ENCODE peak calls at places on chromosomes 6 and 20, in seven cellular contexts. One of them, this sample, is unnamed.

GRCh38 chr6:168709034-168709433 is 268.1 kb downstream of the SMOC2 start:
- DNase-seq in activated gamma-delta T cell treated with Interleukin-2 at 50 U/mL for 16 hours: no peak
- DNase-seq in RCC 7860: no peak
- DNase-seq in H9: no peak
- DNase-seq in brain pericyte: no peak
- DNase-seq in fibroblast of the conjunctiva: no peak
- DNase-seq in G401: no peak
- DNase-seq in this sample: no peak

GRCh38 chr6:56757585-56757984 is 114.9 kb upstream of the DST start:
- DNase-seq in activated gamma-delta T cell treated with Interleukin-2 at 50 U/mL for 16 hours: no peak
- DNase-seq in RCC 7860: no peak
- DNase-seq in H9: no peak
- DNase-seq in brain pericyte: no peak
- DNase-seq in fibroblast of the conjunctiva: peak; percentile 47
- DNase-seq in G401: no peak
- DNase-seq in this sample: peak; percentile 54

GRCh38 chr6:128882991-128883571 is at the start of gene LAMA2:
- DNase-seq in activated gamma-delta T cell treated with Interleukin-2 at 50 U/mL for 16 hours: no peak
- DNase-seq in RCC 7860: no peak
- DNase-seq in H9: peak; percentile 87
- DNase-seq in brain pericyte: peak; percentile 47
- DNase-seq in fibroblast of the conjunctiva: peak; percentile 54
- DNase-seq in G401: peak; percentile 23
- DNase-seq in this sample: no peak

GRCh38 chr6:37137881-37138568 is 31.9 kb upstream of the PIM1 start:
- DNase-seq in activated gamma-delta T cell treated with Interleukin-2 at 50 U/mL for 16 hours: no peak
- DNase-seq in RCC 7860: peak; percentile 89
- DNase-seq in H9: peak; percentile 94
- DNase-seq in brain pericyte: no peak
- DNase-seq in fibroblast of the conjunctiva: no peak
- DNase-seq in G401: no peak
- DNase-seq in this sample: no peak

GRCh38 chr6:163414367-163415175 is at the start of gene QKI:
- DNase-seq in activated gamma-delta T cell treated with Interleukin-2 at 50 U/mL for 16 hours: peak; percentile 75
- DNase-seq in RCC 7860: peak; percentile 73
- DNase-seq in H9: peak; percentile 58
- DNase-seq in brain pericyte: no peak
- DNase-seq in fibroblast of the conjunctiva: peak; percentile 71
- DNase-seq in G401: peak; percentile 63
- DNase-seq in this sample: peak; percentile 77

GRCh38 chr6:106334646-106335448 is 9.3 kb upstream of the ATG5 start:
- DNase-seq in activated gamma-delta T cell treated with Interleukin-2 at 50 U/mL for 16 hours: peak; percentile 36
- DNase-seq in RCC 7860: peak; percentile 28
- DNase-seq in H9: peak; percentile 72
- DNase-seq in brain pericyte: no peak
- DNase-seq in fibroblast of the conjunctiva: peak; percentile 30
- DNase-seq in G401: no peak
- DNase-seq in this sample: peak; percentile 20

GRCh38 chr20:45833883-45834796 is 541 bp downstream of the SNX21 start:
- DNase-seq in activated gamma-delta T cell treated with Interleukin-2 at 50 U/mL for 16 hours: peak; percentile 40
- DNase-seq in RCC 7860: peak; percentile 29
- DNase-seq in H9: peak; percentile 89
- DNase-seq in brain pericyte: peak; percentile 34
- DNase-seq in fibroblast of the conjunctiva: peak; percentile 59
- DNase-seq in G401: peak; percentile 79
- DNase-seq in this sample: no peak

GRCh38 chr6:132007474-132008190 is 56.5 kb upstream of the CCN2 start:
- DNase-seq in activated gamma-delta T cell treated with Interleukin-2 at 50 U/mL for 16 hours: no peak
- DNase-seq in RCC 7860: no peak
- DNase-seq in H9: no peak
- DNase-seq in brain pericyte: no peak
- DNase-seq in fibroblast of the conjunctiva: peak; percentile 40
- DNase-seq in G401: no peak
- DNase-seq in this sample: no peak

GRCh38 chr6:117352466-117353081 is 73.2 kb downstream of the ROS1 start:
- DNase-seq in activated gamma-delta T cell treated with Interleukin-2 at 50 U/mL for 16 hours: no peak
- DNase-seq in RCC 7860: peak; percentile 33
- DNase-seq in H9: no peak
- DNase-seq in brain pericyte: no peak
- DNase-seq in fibroblast of the conjunctiva: peak; percentile 0
- DNase-seq in G401: peak; percentile 56
- DNase-seq in this sample: no peak

This sample was measured in GDM1.